ENCODE peak calls at places on chromosomes 16 and 17, in nine cellular contexts. S is tibial nerve, D is endodermal cell, G is HepG2, A is GM23248, N is left ventricle myocardium inferior, X is body of pancreas, Q is heart right ventricle, W is lung. M is an unnamed sample. For H3K9me3 and H3K4me1, the result is how much of the 10 kb centered on the place peaks cover.

GRCh38 chr17:61118871-61119270 is 280.8 kb upstream of the TBX2 start:
- DNase-seq in S (no peak), D (no peak), G (no peak), A (no peak), N (no peak), X (no peak), Q (no peak), W (no peak), M (no peak)

GRCh38 chr17:3972931-3973330 is 8.7 kb upstream of the ATP2A3 start:
- DNase-seq in S (no peak), D (peak), G (no peak), A (no peak), N (no peak), X (no peak), Q (no peak), W (no peak), M (no peak)

GRCh38 chr17:38418693-38419507 is 9.4 kb upstream of the ARHGAP23 start:
- DNase-seq in S (no peak), D (peak), G (no peak), A (peak), N (no peak), X (no peak), Q (no peak), W (no peak), M (no peak)

GRCh38 chr17:53538129-53538617 is 284.6 kb upstream of the KIF2B start:
- DNase-seq in S (no peak), D (no peak), G (no peak), A (no peak), N (no peak), X (no peak), Q (no peak), W (no peak), M (no peak)

GRCh38 chr17:4607773-4608187 is 23.5 kb downstream of the SMTNL2 start:
- DNase-seq in S (peak), D (peak), G (no peak), A (peak), N (peak), X (peak), Q (peak), W (peak), M (no peak)

GRCh38 chr17:4406386-4406785 is 27.4 kb upstream of the SPNS3 start:
- DNase-seq in S (no peak), D (no peak), G (no peak), A (no peak), N (no peak), X (no peak), Q (no peak), W (no peak), M (no peak)

GRCh38 chr16:84007946-84008345 is 34.6 kb downstream of the SLC38A8 start:
- DNase-seq in S (no peak), D (no peak), G (no peak), A (peak), N (no peak), X (no peak), Q (no peak), W (no peak), M (no peak)

GRCh38 chr16:86517652-86518258 is 7.4 kb downstream of the FOXF1 start:
- DNase-seq in S (peak), D (peak), G (peak), A (peak), N (peak), X (peak), Q (peak), W (peak), M (no peak)

GRCh38 chr17:50062323-50063243 is 6.7 kb downstream of the ITGA3 start:
- DNase-seq in S (no peak), D (peak), G (no peak), A (peak), N (peak), X (peak), Q (peak), W (peak), M (no peak)

GRCh38 chr17:58313815-58314705 is 14.5 kb downstream of the TSPOAP1 start:
- DNase-seq in S (no peak), D (no peak), G (no peak), A (no peak), N (no peak), X (no peak), Q (no peak), W (no peak), M (no peak)

GRCh38 chr16:62585041-62585545 is 548.9 kb upstream of the CDH8 start:
- DNase-seq in S (no peak), D (no peak), G (no peak), A (no peak), N (no peak), X (no peak), Q (no peak), W (no peak), M (no peak)

GRCh38 chr16:668519-669171 is 713 bp downstream of the RHOT2 start:
- DNase-seq in S (no peak), D (no peak), G (no peak), A (peak), N (no peak), X (no peak), Q (no peak), W (no peak), M (no peak)

GRCh38 chr17:40071720-40072480 is 9.1 kb downstream of the THRA start:
- DNase-seq in S (peak), D (peak), G (peak), A (peak), N (peak), X (peak), Q (peak), W (peak), M (no peak)

GRCh38 chr16:80914379-80915078 is 92.2 kb downstream of the CMC2 start:
- DNase-seq in S (no peak), D (no peak), G (peak), A (no peak), N (no peak), X (no peak), Q (no peak), W (no peak), M (no peak)

GRCh38 chr17:4480929-4481898 is 17.5 kb upstream of the SPNS2 start:
- DNase-seq in S (no peak), D (no peak), G (no peak), A (no peak), N (no peak), X (no peak), Q (no peak), W (no peak), M (no peak)

GRCh38 chr16:50196736-50197135 is 43.6 kb downstream of the TENT4B start:
- DNase-seq in S (no peak), D (no peak), G (no peak), A (peak), N (no peak), X (no peak), Q (no peak), W (no peak), M (peak)

GRCh38 chr16:71448274-71448866 is 6.5 kb upstream of the TLE7 start:
- DNase-seq in S (no peak), D (no peak), G (no peak), A (no peak), N (no peak), X (no peak), Q (no peak), W (no peak), M (no peak)

GRCh38 chr16:71453051-71453450 is 9.0 kb downstream of the ZNF23 start:
- DNase-seq in S (no peak), D (no peak), G (no peak), A (no peak), N (no peak), X (no peak), Q (no peak), W (no peak), M (no peak)

GRCh38 chr16:71443714-71444113 is 1.9 kb upstream of the TLE7 start:
- DNase-seq in S (no peak), D (no peak), G (no peak), A (no peak), N (no peak), X (no peak), Q (no peak), W (no peak), M (no peak)

DNA sequence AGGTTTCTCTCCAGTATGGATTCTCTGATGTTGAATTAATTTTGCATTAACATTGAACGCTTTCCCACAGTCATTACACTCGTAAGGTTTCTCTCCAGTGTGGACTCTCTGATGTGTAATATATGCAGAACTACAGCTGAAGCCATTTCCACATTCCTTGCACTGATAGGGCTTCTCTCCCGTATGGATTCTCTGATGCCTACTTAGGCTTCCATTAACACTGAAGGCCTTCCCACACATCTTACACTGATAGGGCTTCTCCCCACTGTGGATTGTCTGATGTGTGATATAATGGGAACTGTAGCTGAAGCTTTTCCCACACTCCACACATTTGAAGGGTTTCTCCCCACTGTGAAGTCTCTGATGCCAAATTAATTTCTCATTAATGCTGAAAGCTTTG is 7.2 kb upstream of the TLE7 start:
- DNase-seq in S (no peak), D (no peak), G (no peak), A (no peak), N (no peak), X (no peak), Q (no peak), W (no peak), M (no peak)
- H3K9me3 ChIP-seq in S (under half), D (half or more), G (under half), A (under half), N (half or more), X (under half), Q (under half), W (under half), M (under half)

GRCh38 chr16:67176662-67177061 is 6.3 kb downstream of the NOL3 start:
- DNase-seq in S (no peak), D (peak), G (no peak), A (no peak), N (no peak), X (no peak), Q (no peak), W (no peak), M (no peak)
- H3K4me1 ChIP-seq in S (under half), D (under half), G (under half), A (under half), N (under half), X (under half), Q (under half), W (under half), M (under half)

GRCh38 chr17:80416940-80417293 is 1.9 kb downstream of the ENDOV start:
- DNase-seq in S (no peak), D (no peak), G (no peak), A (no peak), N (no peak), X (no peak), Q (no peak), W (no peak), M (no peak)

GRCh38 chr17:80414803-80415625 is at the start of gene ENDOV:
- DNase-seq in S (peak), D (peak), G (peak), A (peak), N (peak), X (peak), Q (peak), W (peak), M (peak)

GRCh38 chr17:80414508-80414802 is 512 bp upstream of the ENDOV start:
- DNase-seq in S (no peak), D (no peak), G (peak), A (no peak), N (no peak), X (no peak), Q (no peak), W (no peak), M (no peak)

GRCh38 chr17:80416260-80416939 is 1.4 kb downstream of the ENDOV start:
- DNase-seq in S (no peak), D (no peak), G (no peak), A (no peak), N (no peak), X (no peak), Q (no peak), W (no peak), M (no peak)

DNA sequence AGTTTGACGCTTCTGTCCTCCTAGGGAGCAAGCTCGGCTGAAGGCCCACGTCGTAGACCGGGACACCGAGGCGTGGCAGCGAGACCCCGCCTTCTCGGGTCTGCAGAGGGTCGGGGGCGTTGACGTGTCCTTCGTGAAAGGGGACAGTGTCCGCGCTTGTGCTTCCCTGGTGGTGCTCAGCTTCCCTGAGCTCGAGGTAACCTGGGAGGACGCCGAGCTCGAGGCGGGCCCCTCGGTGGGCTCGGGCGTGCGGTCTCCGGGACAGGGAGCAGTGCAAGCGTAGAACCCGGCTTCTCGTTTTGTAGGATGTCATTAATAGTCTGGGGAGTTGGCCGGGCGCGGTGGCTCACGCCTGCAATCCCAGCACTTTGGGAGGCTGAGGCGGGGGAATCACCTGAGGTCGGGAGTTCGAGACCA is 667 bp downstream of the ENDOV start:
- DNase-seq in S (no peak), D (no peak), G (no peak), A (no peak), N (no peak), X (no peak), Q (no peak), W (no peak), M (no peak)
- H3K27ac ChIP-seq in S (peak), D (peak), G (peak), A (peak), N (peak), X (peak), Q (peak), W (peak), M (peak)

DNA sequence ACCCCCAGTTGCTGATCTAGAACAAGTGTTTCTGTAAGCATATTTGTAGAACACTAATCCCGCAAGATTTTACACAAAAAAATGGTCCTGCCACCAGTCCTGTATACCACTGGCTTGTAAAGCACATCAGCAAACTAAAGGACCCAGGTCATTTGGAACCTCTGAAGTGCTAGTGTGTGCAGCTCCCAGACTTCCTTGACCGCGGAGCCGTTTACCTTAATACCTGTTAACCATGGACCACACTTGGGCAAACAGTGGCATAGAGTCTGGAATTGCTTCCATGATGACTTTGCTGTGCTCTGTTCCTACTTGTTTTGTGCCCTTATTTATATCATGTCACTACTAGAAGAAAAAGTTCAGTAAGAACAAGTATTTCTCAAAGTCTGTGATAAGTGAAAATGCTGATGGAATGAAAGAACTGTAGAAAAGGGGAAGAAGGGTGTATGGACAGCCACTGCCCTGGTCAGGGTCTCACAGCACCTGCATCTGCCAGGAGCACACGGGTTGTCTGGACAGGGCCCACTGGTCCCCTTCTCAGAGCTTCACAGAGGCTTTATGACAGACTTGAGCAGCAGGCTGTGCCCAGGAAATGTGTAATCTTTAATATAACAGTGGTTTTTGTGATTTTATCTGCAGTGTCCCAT is 29.3 kb downstream of the ALDH3A2 start:
- DNase-seq in S (no peak), D (peak), G (no peak), A (no peak), N (no peak), X (no peak), Q (no peak), W (no peak), M (no peak)
- H3K9me3 ChIP-seq in S (under half), D (under half), G (under half), A (under half), N (under half), X (under half), Q (under half), W (under half), M (under half)

DNA sequence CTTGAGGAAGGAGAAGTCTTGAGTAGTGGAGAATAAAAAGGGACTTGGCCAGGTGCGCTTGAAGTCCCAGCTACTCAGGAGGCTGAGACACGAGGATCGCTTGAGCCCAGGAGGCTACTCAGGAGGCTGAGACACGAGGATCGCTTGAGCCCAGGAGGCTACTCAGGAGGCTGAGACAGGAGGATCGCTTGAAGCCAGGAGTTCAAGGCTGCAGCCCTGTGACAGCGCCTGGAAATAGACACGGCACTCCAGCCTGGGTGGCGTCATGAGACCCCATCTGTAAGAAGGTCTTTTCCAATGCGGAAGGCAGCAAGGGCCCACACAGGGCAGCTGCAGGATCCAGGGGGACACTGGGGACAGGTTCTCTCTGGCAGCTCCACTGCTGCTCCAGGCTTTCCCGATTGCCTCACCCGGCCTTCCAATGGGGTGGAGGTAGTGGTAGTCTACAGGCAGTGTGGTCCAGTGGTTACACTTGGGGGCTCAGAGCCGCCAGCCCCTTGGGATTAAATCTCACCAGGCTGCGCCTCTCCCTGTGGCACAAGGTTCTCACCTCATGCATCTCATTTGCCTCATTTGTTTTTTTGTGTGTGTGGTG is 143.4 kb downstream of the SEC14L1 start:
- DNase-seq in S (no peak), D (no peak), G (no peak), A (no peak), N (no peak), X (no peak), Q (no peak), W (no peak), M (no peak)
- H3K4me1 ChIP-seq in S (half or more), D (under half), G (half or more), A (under half), N (half or more), X (half or more), Q (under half), W (under half), M (under half)